ENCODE peak calls at places on chromosome 6, in five cellular contexts. R, U, N, H and B are unnamed samples.

GRCh38 chr6:80547827-80548226 is 441.4 kb downstream of the BCKDHB start:
- DNase-seq in H (peak; percentile 36), R (no peak), N (no peak), U (peak; percentile 94), B (peak; percentile 77)

GRCh38 chr6:153947817-153948447 is 91.1 kb upstream of the OPRM1 start:
- DNase-seq in H (peak; percentile 52), N (no peak), U (no peak), R (peak; percentile 8), B (no peak)

GRCh38 chr6:29702519-29703103 is 20.6 kb upstream of the HLA-F start:
- DNase-seq in R (peak; percentile 46), H (peak; percentile 56), U (no peak), N (peak; percentile 74), B (no peak)

GRCh38 chr6:20575691-20576451 is 41.6 kb downstream of the CDKAL1 start:
- DNase-seq in U (no peak), N (no peak), R (no peak), H (no peak), B (no peak)

GRCh38 chr6:109693128-109693527 is 2.0 kb downstream of the FIG4 start:
- DNase-seq in R (no peak), H (no peak), U (no peak), N (no peak), B (no peak)

GRCh38 chr6:39416728-39417127 is 94.2 kb upstream of the KCNK16 start:
- DNase-seq in U (peak; percentile 40), N (no peak), R (no peak), H (peak; percentile 87), B (peak; percentile 92)

GRCh38 chr6:34792605-34793500 is 970 bp downstream of the BLTP3A start:
- DNase-seq in N (no peak), H (peak; percentile 80), R (peak; percentile 18), U (peak; percentile 55), B (peak; percentile 54)

GRCh38 chr6:139982652-139983051 is 608.2 kb upstream of the CITED2 start:
- DNase-seq in U (peak; percentile 74), N (no peak), H (peak; percentile 34), R (no peak), B (peak; percentile 38)

GRCh38 chr6:75244063-75244575 is 518 bp upstream of the COX7A2 start:
- DNase-seq in R (no peak), U (peak; percentile 12), H (no peak), N (no peak), B (no peak)

GRCh38 chr6:82702574-82702973 is 339.0 kb downstream of the TPBG start:
- DNase-seq in N (no peak), U (no peak), H (no peak), R (no peak), B (no peak)

GRCh38 chr6:96410467-96410866 is 111.1 kb upstream of the UFL1 start:
- DNase-seq in U (no peak), H (no peak), N (no peak), R (no peak), B (no peak)

DNA sequence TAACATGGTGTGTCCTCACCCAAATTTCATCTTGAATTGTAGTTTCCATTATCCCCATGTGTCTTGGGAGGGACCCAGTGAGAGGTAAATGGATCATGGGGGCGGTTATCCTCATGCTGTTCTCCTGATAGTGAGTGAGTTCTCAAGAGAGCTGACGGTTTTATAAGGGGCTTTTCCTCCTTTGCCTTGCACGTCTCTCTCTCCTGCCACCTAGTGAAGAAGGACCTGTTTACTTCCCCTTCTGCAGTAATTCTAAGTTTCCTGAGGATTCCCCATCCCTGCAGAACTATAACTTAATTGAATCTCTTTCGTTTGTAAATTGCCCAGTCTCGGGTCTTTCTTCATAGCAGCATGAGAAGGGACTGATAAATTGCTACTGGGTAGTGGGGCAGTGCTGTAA is 789.3 kb downstream of the FRK start:
- DNase-seq in N (no peak), U (no peak), R (no peak), H (no peak), B (no peak)
- TF ChIP-seq CTCF in N (no peak), U (no peak), R (no peak), H (no peak), B (peak; percentile 10)

GRCh38 chr6:73017473-73017872 is 207.8 kb downstream of the KHDC1L start:
- DNase-seq in U (no peak), R (no peak), H (no peak), N (no peak), B (no peak)
- TF ChIP-seq CTCF in U (no peak), R (no peak), H (no peak), N (no peak), B (no peak)

GRCh38 chr6:43386492-43386891 is 17.0 kb upstream of the ZNF318 start:
- DNase-seq in H (peak; percentile 29), U (peak; percentile 25), N (no peak), R (no peak), B (no peak)
- TF ChIP-seq CTCF in H (peak; percentile 35), U (peak; percentile 60), N (peak; percentile 61), R (peak; percentile 58), B (peak; percentile 72)

GRCh38 chr6:157281570-157281969 is 41.7 kb downstream of the TMEM242 start:
- DNase-seq in R (peak; percentile 32), N (no peak), U (no peak), H (no peak), B (no peak)
- TF ChIP-seq CTCF in R (no peak), N (peak; percentile 39), U (peak; percentile 9), H (peak; percentile 10), B (peak; percentile 40)

DNA sequence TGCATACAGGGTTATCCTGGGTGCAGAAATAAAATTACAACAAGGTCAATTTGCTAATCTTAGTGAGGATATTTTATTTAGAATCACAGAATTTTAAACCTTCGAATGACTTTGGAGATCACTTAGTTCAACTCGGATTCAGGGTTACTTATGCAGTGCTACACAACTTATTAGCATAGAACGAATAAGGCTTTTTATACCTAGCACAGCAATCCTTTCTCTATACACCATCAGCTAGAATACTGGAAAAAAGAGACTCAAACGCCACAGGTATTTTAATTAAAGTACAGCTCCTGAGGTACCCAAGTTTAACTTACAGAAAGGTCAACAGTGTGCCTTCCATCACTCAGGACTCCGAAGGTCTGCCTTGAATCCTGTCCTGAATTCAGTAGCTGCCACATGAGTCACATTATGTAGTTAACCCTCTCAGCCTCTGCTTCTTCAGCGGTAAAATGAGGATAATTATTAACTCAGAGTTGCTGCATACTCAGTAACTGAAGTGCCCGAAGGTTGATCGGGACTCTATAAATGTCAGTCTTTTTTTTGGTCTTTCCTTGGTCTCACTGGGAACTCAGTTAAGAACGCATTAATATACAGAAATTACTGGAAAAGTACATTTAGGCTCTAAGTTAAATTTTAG is 6.0 kb upstream of the QKI start:
- DNase-seq in H (no peak), R (no peak), U (no peak), N (no peak), B (no peak)
- TF ChIP-seq CTCF in H (no peak), R (no peak), U (no peak), N (no peak), B (no peak)

GRCh38 chr6:48447251-48447650 is 336.3 kb upstream of the PTCHD4 start:
- DNase-seq in N (no peak), H (peak; percentile 30), U (no peak), R (no peak), B (no peak)

GRCh38 chr6:48449002-48449401 is 338.0 kb upstream of the PTCHD4 start:
- DNase-seq in H (no peak), N (no peak), U (peak; percentile 19), R (no peak), B (no peak)
- TF ChIP-seq CTCF in H (peak; percentile 16), N (no peak), U (peak; percentile 28), R (no peak), B (peak; percentile 54)

GRCh38 chr6:170493354-170493753 is 59.8 kb downstream of the PSMB1 start:
- DNase-seq in N (no peak), R (no peak), H (no peak), U (no peak), B (no peak)
- TF ChIP-seq CTCF in N (no peak), R (no peak), H (no peak), U (no peak), B (no peak)

GRCh38 chr6:108494434-108494833 is 66.3 kb upstream of the FOXO3 start:
- DNase-seq in U (no peak), N (no peak), H (no peak), R (no peak), B (no peak)
- TF ChIP-seq CTCF in U (no peak), N (no peak), H (no peak), R (no peak), B (no peak)